ENCODE peak calls at places on chromosomes 5 and 9, in ten cellular contexts. Y is PC-3; G is CD4-positive, alpha-beta memory T cell; F is psoas muscle; W is small intestine; I is uterus; H is iPS DF 6.9; P is CD4-positive, CD25-positive, alpha-beta regulatory T cell; M is fibroblast of lung; Z is lung. N is an unnamed sample. For H3K4me1 and H3K36me3, the result is how much of the 10 kb centered on the place peaks cover.

GRCh38 chr9:79256691-79257213 is 315.0 kb upstream of the TLE4 start:
- DNase-seq in P (no peak), G (no peak), M (peak), I (no peak), H (no peak), Z (no peak), Y (peak), W (no peak), F (no peak), N (no peak)

GRCh38 chr9:109845178-109845577 is 65.2 kb downstream of the PALM2AKAP2 start:
- DNase-seq in I (no peak), Z (no peak), H (no peak), P (no peak), F (no peak), G (no peak), W (no peak), Y (no peak), M (no peak), N (no peak)

GRCh38 chr5:73544429-73545402 is 20.7 kb downstream of the ANKRA2 start:
- DNase-seq in P (no peak), F (no peak), Y (no peak), Z (peak), H (no peak), G (no peak), M (no peak), I (no peak), W (peak), N (no peak)

GRCh38 chr5:9927521-9927997 is 297.4 kb upstream of the TAS2R1 start:
- DNase-seq in P (no peak), Y (peak), F (no peak), M (peak), H (no peak), Z (no peak), I (no peak), G (no peak), W (no peak), N (no peak)

GRCh38 chr9:70490478-70490877 is 76.0 kb upstream of the KLF9 start:
- DNase-seq in G (no peak), P (no peak), Z (no peak), F (no peak), M (no peak), H (no peak), I (no peak), W (peak), Y (no peak), N (no peak)

GRCh38 chr5:72412283-72413055 is 92.3 kb downstream of the PTCD2 start:
- DNase-seq in Y (peak), H (no peak), P (no peak), G (no peak), M (peak), I (no peak), Z (no peak), F (no peak), W (no peak), N (no peak)

GRCh38 chr5:90560771-90561170 is 2.2 kb downstream of the ADGRV1 start:
- DNase-seq in F (no peak), G (no peak), H (no peak), I (no peak), M (no peak), W (no peak), Z (no peak), Y (peak), P (no peak), N (no peak)

GRCh38 chr5:156178117-156178516 is 148.8 kb upstream of the SGCD start:
- DNase-seq in W (no peak), Z (no peak), G (no peak), I (no peak), H (no peak), Y (no peak), P (no peak), F (no peak), M (peak), N (no peak)

GRCh38 chr5:170151105-170151831 is 45.6 kb downstream of the FOXI1 start:
- DNase-seq in Y (peak), F (no peak), W (no peak), G (no peak), P (no peak), I (no peak), Z (peak), H (no peak), M (peak), N (no peak)

GRCh38 chr5:114367029-114367428 is 5.2 kb downstream of the KCNN2 start:
- DNase-seq in Z (no peak), P (no peak), W (no peak), I (no peak), F (no peak), G (no peak), Y (peak), M (no peak), H (no peak), N (no peak)

GRCh38 chr9:33510264-33511183 is 13.5 kb upstream of the ANKRD18B start:
- DNase-seq in W (peak), P (peak), I (peak), Y (peak), M (peak), H (no peak), G (peak), Z (peak), F (peak), N (peak)

GRCh38 chr9:124457887-124458431 is 7.7 kb downstream of the ADGRD2 start:
- DNase-seq in Z (no peak), P (no peak), F (no peak), I (no peak), W (no peak), Y (no peak), M (no peak), G (no peak), H (no peak), N (no peak)

GRCh38 chr9:125446581-125447094 is 185.0 kb downstream of the GAPVD1 start:
- DNase-seq in G (no peak), W (no peak), M (no peak), P (no peak), I (no peak), Y (no peak), Z (no peak), H (no peak), F (no peak), N (no peak)

GRCh38 chr9:131800885-131801284 is 61.0 kb upstream of the RAPGEF1 start:
- DNase-seq in Z (no peak), H (no peak), F (no peak), W (no peak), M (no peak), Y (no peak), G (no peak), P (no peak), I (no peak), N (no peak)

GRCh38 chr5:138910546-138911185 is 35.5 kb upstream of the LRRTM2 start:
- DNase-seq in H (no peak), G (no peak), Z (no peak), M (no peak), P (peak), W (no peak), I (no peak), Y (no peak), F (no peak), N (no peak)

GRCh38 chr9:7094052-7094451 is 336.3 kb downstream of the KDM4C start:
- DNase-seq in P (no peak), F (no peak), M (no peak), I (no peak), Y (peak), W (no peak), H (no peak), G (no peak), Z (no peak), N (no peak)

GRCh38 chr9:71634753-71635152 is 133.6 kb downstream of the CEMIP2 start:
- DNase-seq in Y (peak), G (no peak), F (no peak), P (no peak), W (no peak), I (no peak), M (no peak), Z (no peak), H (no peak), N (no peak)

GRCh38 chr5:109852371-109853160 is 162.8 kb downstream of the MAN2A1 start:
- DNase-seq in G (no peak), Z (no peak), H (no peak), W (peak), M (peak), Y (no peak), P (peak), I (no peak), F (no peak), N (no peak)

GRCh38 chr5:464843-465590 is 22.0 kb downstream of the EXOC3 start:
- DNase-seq in Z (no peak), G (no peak), W (no peak), H (no peak), F (peak), Y (no peak), M (no peak), P (no peak), I (no peak), N (no peak)

GRCh38 chr5:78003914-78004313 is 227.8 kb upstream of the TBCA start:
- DNase-seq in W (no peak), Y (no peak), M (no peak), P (no peak), H (no peak), Z (no peak), I (no peak), F (no peak), G (no peak), N (no peak)

GRCh38 chr5:132765311-132766019 is 11.6 kb downstream of the SEPTIN8 start:
- DNase-seq in I (no peak), H (no peak), W (no peak), P (no peak), Z (no peak), G (no peak), F (peak), Y (no peak), M (no peak), N (no peak)

GRCh38 chr5:68714810-68715209 is 379.0 kb upstream of the SLC30A5 start:
- DNase-seq in Y (no peak), W (no peak), Z (no peak), M (no peak), I (no peak), H (no peak), P (no peak), F (no peak), G (no peak), N (no peak)

GRCh38 chr9:136539427-136540412 is 6.1 kb downstream of the NOTCH1 start:
- DNase-seq in P (peak), F (peak), W (peak), Z (peak), Y (peak), G (peak), M (peak), I (peak), H (no peak), N (peak)

GRCh38 chr5:149352169-149352568 is 5.7 kb upstream of the PCYOX1L start:
- DNase-seq in H (no peak), M (no peak), Z (no peak), G (no peak), P (no peak), Y (no peak), I (no peak), W (no peak), F (no peak), N (no peak)

GRCh38 chr5:40452874-40453624 is 226.7 kb upstream of the PTGER4 start:
- DNase-seq in I (no peak), H (no peak), P (no peak), W (no peak), Z (no peak), Y (no peak), F (no peak), G (no peak), M (no peak), N (no peak)

GRCh38 chr5:141734501-141735231 is 52.6 kb upstream of the ARAP3 start:
- DNase-seq in I (peak), Z (no peak), F (no peak), Y (peak), P (peak), G (peak), M (peak), H (no peak), W (peak), N (peak)

GRCh38 chr5:159098285-159099048 is 1.2 kb downstream of the EBF1 start:
- DNase-seq in I (no peak), Z (no peak), Y (no peak), G (no peak), W (no peak), H (no peak), F (no peak), M (no peak), P (no peak), N (no peak)

GRCh38 chr9:5773324-5773999 is 59.5 kb downstream of the ERMP1 start:
- DNase-seq in M (peak), I (no peak), F (no peak), G (no peak), Y (no peak), W (peak), Z (no peak), P (no peak), H (no peak), N (no peak)

GRCh38 chr5:172630961-172631360 is 10.1 kb upstream of the NEURL1B start:
- DNase-seq in P (no peak), F (no peak), Y (no peak), I (peak), G (no peak), W (no peak), M (no peak), H (no peak), Z (no peak), N (no peak)

GRCh38 chr5:51495672-51496071 is 112.4 kb downstream of the ISL1 start:
- DNase-seq in W (no peak), F (no peak), Y (peak), H (no peak), G (no peak), Z (no peak), M (peak), P (no peak), I (no peak), N (no peak)

GRCh38 chr9:18606831-18607230 is 132.9 kb downstream of the ADAMTSL1 start:
- DNase-seq in F (no peak), P (no peak), I (no peak), M (peak), G (no peak), H (peak), W (no peak), Z (no peak), Y (no peak), N (no peak)

GRCh38 chr5:111699324-111699723 is 57.7 kb downstream of the NREP start:
- DNase-seq in G (no peak), I (no peak), Y (no peak), P (no peak), M (no peak), F (no peak), H (no peak), Z (peak), W (no peak), N (no peak)

GRCh38 chr9:114288233-114289051 is 34.5 kb upstream of the ORM1 start:
- DNase-seq in M (peak), F (peak), I (peak), W (no peak), G (no peak), H (no peak), Z (no peak), Y (peak), P (no peak), N (no peak)

GRCh38 chr5:107376546-107377276 is 294.0 kb downstream of the EFNA5 start:
- DNase-seq in P (no peak), F (no peak), H (no peak), W (no peak), I (no peak), M (peak), G (no peak), Z (no peak), Y (no peak), N (no peak)

GRCh38 chr5:173331956-173332479 is 3.8 kb upstream of the STC2 start:
- DNase-seq in I (peak), G (peak), M (peak), H (no peak), F (peak), P (peak), Z (peak), W (peak), Y (peak), N (peak)

GRCh38 chr9:107675476-107676264 is 186.1 kb upstream of the KLF4 start:
- DNase-seq in Y (no peak), F (no peak), G (no peak), P (no peak), I (no peak), H (no peak), M (no peak), Z (peak), W (no peak), N (no peak)

GRCh38 chr5:168291281-168291960 is at the start of gene WWC1:
- DNase-seq in Y (peak), W (peak), H (no peak), M (peak), P (peak), I (no peak), F (no peak), G (peak), Z (peak), N (peak)

GRCh38 chr5:91042856-91043255 is 340.3 kb downstream of the ARRDC3 start:
- DNase-seq in G (no peak), H (no peak), I (no peak), Y (peak), P (no peak), M (no peak), F (no peak), Z (no peak), W (no peak), N (no peak)

GRCh38 chr9:109238677-109239076 is 71.6 kb upstream of the FRRS1L start:
- DNase-seq in W (no peak), Z (no peak), M (peak), P (no peak), Y (peak), F (no peak), G (no peak), H (no peak), I (no peak), N (no peak)

DNA sequence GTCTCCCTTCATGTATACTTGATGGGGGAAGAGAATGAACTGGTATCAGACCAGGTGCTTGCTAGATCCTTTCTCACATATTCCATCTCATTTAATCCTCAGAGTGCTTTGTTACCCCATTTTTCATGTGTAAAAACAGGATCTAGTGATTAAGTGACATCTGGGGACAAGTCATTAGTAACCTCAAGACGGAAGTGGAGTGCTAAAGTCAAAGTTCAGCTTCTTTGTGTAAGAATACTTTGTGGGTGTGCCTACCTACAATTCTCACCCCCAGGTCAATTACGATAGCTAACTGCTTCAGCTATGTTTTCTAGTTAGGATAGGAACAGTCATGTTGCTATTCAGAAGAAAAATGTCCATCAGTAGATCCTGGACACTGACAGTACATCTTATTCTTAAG is 3.1 kb upstream of the FAM120AOS start:
- DNase-seq in P (peak), I (no peak), W (peak), M (no peak), G (no peak), Y (no peak), F (no peak), Z (no peak), H (no peak), N (no peak)
- H3K4me1 ChIP-seq in P (half or more), I (under half), W (under half), M (under half), G (half or more), Y (under half), F (half or more), Z (under half), H (under half), N (under half)

DNA sequence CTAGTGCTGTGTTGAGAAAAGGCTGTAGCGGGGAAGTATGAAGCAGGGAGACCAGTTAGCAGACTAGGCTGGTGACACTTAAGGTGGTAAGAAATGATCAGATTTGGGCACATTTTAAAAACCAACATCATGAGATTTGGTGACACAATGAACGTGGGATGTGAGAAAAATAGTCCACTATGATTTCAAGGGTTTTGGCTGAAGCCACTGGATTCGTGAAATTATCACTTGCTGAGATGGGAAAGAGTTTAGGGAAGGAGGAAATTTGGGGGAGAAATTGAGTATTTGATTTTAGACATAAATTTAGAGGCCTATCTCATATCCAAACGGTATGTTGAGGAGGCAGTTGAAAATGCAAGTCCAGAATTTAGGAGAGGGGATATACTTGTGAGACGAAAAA is 23.1 kb downstream of the SKP2 start:
- DNase-seq in G (no peak), H (no peak), W (no peak), M (no peak), P (no peak), Y (no peak), Z (no peak), F (no peak), I (no peak), N (no peak)
- H3K36me3 ChIP-seq in G (under half), H (under half), W (under half), M (under half), P (half or more), Y (under half), Z (under half), F (half or more), I (under half), N (under half)

GRCh38 chr9:129493714-129494047 is 127.2 kb downstream of the C9orf50 start:
- DNase-seq in W (no peak), Y (no peak), G (no peak), M (no peak), H (no peak), I (no peak), F (no peak), Z (no peak), P (no peak), N (no peak)
- H3K4me1 ChIP-seq in W (under half), Y (under half), G (half or more), M (under half), H (under half), I (under half), F (under half), Z (under half), P (under half), N (under half)

GRCh38 chr9:129845373-129845772 is 10.1 kb downstream of the USP20 start:
- DNase-seq in P (no peak), Y (no peak), Z (no peak), G (no peak), F (no peak), H (no peak), W (no peak), I (no peak), M (no peak), N (no peak)
- H3K36me3 ChIP-seq in P (under half), Y (under half), Z (under half), G (under half), F (under half), H (under half), W (under half), I (under half), M (under half), N (under half)

GRCh38 chr9:121737481-121737931 is 86.1 kb downstream of the DAB2IP start:
- DNase-seq in M (no peak), F (no peak), P (no peak), I (no peak), G (no peak), H (no peak), Y (no peak), Z (no peak), W (peak), N (no peak)
- H3K4me1 ChIP-seq in M (under half), F (half or more), P (under half), I (under half), G (under half), H (under half), Y (under half), Z (under half), W (under half), N (under half)

DNA sequence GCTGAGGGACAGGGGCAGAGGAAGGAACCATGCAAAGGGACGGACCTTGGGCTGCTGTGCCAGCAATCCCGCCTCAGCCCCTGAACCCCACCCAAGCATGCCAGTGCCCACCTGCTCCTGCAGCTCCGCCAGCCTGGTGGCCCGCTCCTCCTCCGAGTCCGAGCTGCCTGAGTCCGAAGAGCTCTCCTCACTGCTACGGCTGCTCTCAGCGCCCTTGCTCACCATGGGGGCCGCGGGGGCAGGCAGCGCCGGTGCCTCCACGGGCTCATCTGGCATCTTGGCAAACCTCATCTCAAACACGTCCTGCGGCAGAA is 16.3 kb downstream of the BRD3OS start:
- DNase-seq in Y (no peak), F (no peak), M (no peak), I (no peak), Z (no peak), G (no peak), H (no peak), P (no peak), W (no peak), N (no peak)
- H3K36me3 ChIP-seq in Y (under half), F (half or more), M (under half), I (under half), Z (half or more), G (under half), H (under half), P (under half), W (under half), N (under half)

N was measured in naive thymus-derived CD4-positive, alpha-beta T cell.